ENCODE peak calls at places on chromosomes 13 and 19, in four cellular contexts. V is left ventricle myocardium inferior, T is astrocyte of the spinal cord, G is fibroblast of pulmonary artery. X is an unnamed sample.

GRCh38 chr13:63625869-63626268 is 2210.2 kb upstream of the PCDH20 start:
- DNase-seq in V (no peak), G (peak), T (peak), X (no peak)

GRCh38 chr13:112999414-113000177 is 30.6 kb downstream of the MCF2L start:
- DNase-seq in V (no peak), G (no peak), T (no peak), X (no peak)

GRCh38 chr19:3836887-3837286 is 32.0 kb downstream of the ZFR2 start:
- DNase-seq in T (no peak), G (no peak), V (no peak), X (no peak)

GRCh38 chr19:3407556-3408516 is 41.5 kb downstream of the NFIC start:
- DNase-seq in G (no peak), V (peak), T (peak), X (no peak)

GRCh38 chr19:33678796-33679195 is 57.0 kb downstream of the CHST8 start:
- DNase-seq in G (no peak), T (no peak), V (no peak), X (no peak)

GRCh38 chr13:45749026-45749759 is 47.1 kb downstream of the CBY2 start:
- DNase-seq in T (no peak), G (no peak), V (no peak), X (no peak)

GRCh38 chr19:13160557-13160956 is 10.3 kb downstream of the IER2 start:
- DNase-seq in T (peak), V (no peak), G (no peak), X (no peak)

GRCh38 chr19:32598022-32598421 is 17.0 kb downstream of the PDCD5 start:
- DNase-seq in V (no peak), T (no peak), G (no peak), X (no peak)

GRCh38 chr13:43397110-43397509 is 373.7 kb downstream of the DNAJC15 start:
- DNase-seq in T (peak), V (no peak), G (peak), X (no peak)

GRCh38 chr19:2333027-2333806 is 4.7 kb downstream of the SPPL2B start:
- DNase-seq in G (no peak), T (no peak), V (no peak), X (no peak)

GRCh38 chr13:100890645-100891044 is 216.1 kb upstream of the TMTC4 start:
- DNase-seq in T (no peak), G (no peak), V (no peak), X (no peak)

GRCh38 chr13:90541346-90541745 is 806.1 kb upstream of the MIR17HG start:
- DNase-seq in T (no peak), V (no peak), G (no peak), X (no peak)

GRCh38 chr13:49774376-49775005 is 18.0 kb downstream of the KPNA3 start:
- DNase-seq in V (no peak), G (no peak), T (no peak), X (no peak)

GRCh38 chr13:19759669-19760068 is 23.1 kb downstream of the PSPC1 start:
- DNase-seq in G (no peak), V (no peak), T (no peak), X (no peak)

GRCh38 chr19:34432797-34433196 is 4.6 kb downstream of the UBA2 start:
- DNase-seq in V (peak), T (no peak), G (no peak), X (no peak)

GRCh38 chr13:32687275-32687674 is 101.0 kb downstream of the PDS5B start:
- DNase-seq in G (no peak), V (no peak), T (no peak), X (no peak)

GRCh38 chr13:32676242-32676641 is 90.0 kb downstream of the PDS5B start:
- DNase-seq in T (peak), V (no peak), G (no peak), X (no peak)

GRCh38 chr13:32682740-32683139 is 96.5 kb downstream of the PDS5B start:
- DNase-seq in G (no peak), T (no peak), V (no peak), X (no peak)

DNA sequence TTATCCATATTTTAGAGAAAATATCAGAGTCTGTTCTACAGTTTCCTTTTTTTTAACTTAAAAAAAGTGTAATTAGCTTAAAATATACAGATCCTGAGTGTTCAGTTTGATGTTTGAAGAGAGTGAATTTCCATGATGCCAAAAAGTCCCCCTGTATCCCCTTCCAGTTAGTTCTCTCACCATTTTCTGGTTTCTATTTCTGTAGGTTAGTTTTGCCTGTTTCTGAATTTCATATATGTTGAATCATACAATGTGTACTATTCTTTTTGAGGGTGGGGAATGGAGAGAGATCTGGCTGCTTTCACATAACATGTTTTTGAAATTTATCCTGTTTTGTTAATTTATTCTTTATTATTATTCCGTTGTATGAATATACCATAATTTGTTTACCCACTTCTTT is 95.9 kb downstream of the PDS5B start:
- DNase-seq in T (no peak), G (no peak), V (no peak), X (no peak)
- TF ChIP-seq CTCF in T (no peak), G (no peak), V (no peak), X (no peak)

DNA sequence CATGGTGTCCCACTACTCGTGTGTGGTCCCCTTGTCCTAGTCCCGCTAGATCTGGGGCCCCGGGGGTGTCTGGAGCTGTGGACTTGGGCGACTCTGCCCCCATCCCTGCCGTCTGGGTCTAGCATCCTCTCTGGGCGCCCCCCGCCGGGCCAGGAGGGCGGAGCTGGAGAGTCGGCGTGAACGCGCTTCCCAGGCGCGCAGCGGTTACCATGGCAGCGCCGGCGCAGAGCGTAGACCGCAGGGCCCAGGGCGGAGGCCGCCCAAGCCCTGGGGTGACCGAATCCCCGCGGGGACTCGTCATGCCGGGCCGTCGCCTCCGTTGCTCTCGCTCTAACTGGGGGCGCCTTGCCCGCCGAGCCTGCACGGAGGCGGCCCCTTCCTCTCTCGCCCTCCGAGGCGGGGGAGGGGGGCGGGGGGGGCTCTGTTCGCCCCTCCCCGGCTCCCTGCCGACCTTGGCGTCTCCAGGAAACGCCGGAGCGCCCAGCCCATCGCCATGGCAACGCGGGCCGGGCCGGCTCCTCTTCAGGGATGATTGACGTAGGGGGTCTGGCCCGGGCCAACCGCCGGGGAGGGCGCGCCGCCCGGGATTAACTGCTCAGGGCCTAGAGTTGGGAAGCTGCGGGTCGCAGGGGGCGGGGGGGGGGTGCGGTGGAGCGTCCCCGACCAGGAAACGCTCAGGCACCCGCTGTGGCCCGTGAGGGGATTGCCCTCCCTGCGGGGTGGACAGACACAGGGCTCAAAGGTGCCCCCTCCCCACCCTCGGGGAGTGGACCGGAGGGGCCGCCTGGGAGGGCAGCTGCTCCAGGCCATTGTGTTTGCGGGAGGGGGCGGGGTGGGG is 8.9 kb downstream of the ISYNA1 start:
- DNase-seq in V (peak), T (peak), G (peak), X (no peak)
- TF ChIP-seq CTCF in V (no peak), T (no peak), G (no peak), X (no peak)

GRCh38 chr13:27233964-27234363 is 17.4 kb upstream of the RPL21 start:
- DNase-seq in T (no peak), G (no peak), V (no peak), X (no peak)
- TF ChIP-seq CTCF in T (no peak), G (no peak), V (no peak), X (no peak)

GRCh38 chr13:97901716-97902115 is 51.8 kb upstream of the IPO5 start:
- DNase-seq in T (no peak), V (no peak), G (no peak), X (no peak)
- TF ChIP-seq CTCF in T (no peak), V (no peak), G (no peak), X (no peak)

GRCh38 chr13:94249512-94249911 is 230.0 kb downstream of the DCT start:
- DNase-seq in T (peak), G (peak), V (no peak), X (no peak)

GRCh38 chr13:94246495-94246894 is 233.0 kb downstream of the DCT start:
- DNase-seq in V (no peak), T (no peak), G (no peak), X (no peak)

GRCh38 chr13:94247890-94248289 is 231.6 kb downstream of the DCT start:
- DNase-seq in T (no peak), V (no peak), G (no peak), X (no peak)

GRCh38 chr13:94251801-94252200 is 227.7 kb downstream of the DCT start:
- DNase-seq in T (peak), V (peak), G (peak), X (no peak)

GRCh38 chr13:94248454-94249233 is 230.8 kb downstream of the DCT start:
- DNase-seq in T (peak), V (no peak), G (no peak), X (no peak)
- TF ChIP-seq CTCF in T (no peak), V (no peak), G (no peak), X (no peak)

GRCh38 chr19:10565028-10565566 is 713 bp downstream of the KRI1 start:
- DNase-seq in G (peak), T (peak), V (no peak), X (peak)
- TF ChIP-seq CTCF in G (peak), T (peak), V (no peak), X (no peak)